ENCODE peak calls at places on chromosomes 3 and 15, in seven cellular contexts. S is SK-N-SH; F is lower lobe of right lung; Y is effector memory CD4-positive, alpha-beta T cell; D is tibial artery; L is CD8-positive, alpha-beta T cell; O is testis. V is an unnamed sample.

GRCh38 chr3:53036063-53036619 is 9.7 kb downstream of the SFMBT1 start:
- DNase-seq in S (no peak), F (no peak), Y (no peak), D (no peak), L (no peak), O (no peak), V (no peak)

GRCh38 chr3:51539291-51539891 is 872 bp downstream of the RAD54L2 start:
- DNase-seq in S (peak), F (no peak), Y (peak), D (no peak), L (peak), O (peak), V (peak)

GRCh38 chr3:111496894-111497559 is 45.0 kb upstream of the CD96 start:
- DNase-seq in S (no peak), F (no peak), Y (no peak), D (no peak), L (no peak), O (no peak), V (no peak)

GRCh38 chr3:28646435-28646834 is 297.8 kb upstream of the AZI2 start:
- DNase-seq in S (peak), F (no peak), Y (no peak), D (no peak), L (no peak), O (no peak), V (no peak)

GRCh38 chr3:187013080-187013838 is 82.9 kb downstream of the ST6GAL1 start:
- DNase-seq in S (no peak), F (no peak), Y (no peak), D (peak), L (no peak), O (no peak), V (no peak)

GRCh38 chr15:69114231-69114937 is 46.1 kb upstream of the GLCE start:
- DNase-seq in S (peak), F (no peak), Y (no peak), D (no peak), L (no peak), O (no peak), V (no peak)

GRCh38 chr15:79296583-79296982 is 14.1 kb downstream of the ANKRD34C start:
- DNase-seq in S (no peak), F (no peak), Y (no peak), D (no peak), L (no peak), O (no peak), V (no peak)

GRCh38 chr15:50192926-50193595 is 11.1 kb downstream of the SLC27A2 start:
- DNase-seq in S (no peak), F (no peak), Y (no peak), D (no peak), L (no peak), O (no peak), V (no peak)

GRCh38 chr3:25592510-25592968 is 72.2 kb downstream of the TOP2B start:
- DNase-seq in S (no peak), F (no peak), Y (no peak), D (peak), L (no peak), O (no peak), V (no peak)

GRCh38 chr3:136960838-136961836 is 3.4 kb downstream of the IL20RB start:
- DNase-seq in S (no peak), F (no peak), Y (no peak), D (no peak), L (no peak), O (no peak), V (no peak)

GRCh38 chr3:154430014-154430413 is at the start of gene GPR149:
- DNase-seq in S (peak), F (no peak), Y (no peak), D (no peak), L (no peak), O (peak), V (peak)

GRCh38 chr3:149534671-149535394 is 60.3 kb downstream of the TM4SF4 start:
- DNase-seq in S (no peak), F (no peak), Y (no peak), D (no peak), L (no peak), O (no peak), V (no peak)

GRCh38 chr3:191762323-191762960 is 301.5 kb downstream of the PYDC2 start:
- DNase-seq in S (no peak), F (no peak), Y (no peak), D (no peak), L (no peak), O (no peak), V (no peak)

GRCh38 chr3:184788751-184789150 is 23.2 kb upstream of the VPS8 start:
- DNase-seq in S (peak), F (no peak), Y (no peak), D (no peak), L (no peak), O (no peak), V (no peak)

GRCh38 chr3:126146034-126146433 is 34.4 kb downstream of the ALDH1L1 start:
- DNase-seq in S (no peak), F (no peak), Y (no peak), D (no peak), L (peak), O (no peak), V (no peak)

GRCh38 chr15:43226436-43227305 is 5.9 kb upstream of the EPB42 start:
- DNase-seq in S (no peak), F (no peak), Y (no peak), D (no peak), L (no peak), O (no peak), V (no peak)

GRCh38 chr3:39479701-39480414 is 12.4 kb downstream of the MOBP start:
- DNase-seq in S (no peak), F (no peak), Y (no peak), D (no peak), L (no peak), O (no peak), V (no peak)

GRCh38 chr3:39476783-39477182 is 9.3 kb downstream of the MOBP start:
- DNase-seq in S (no peak), F (no peak), Y (no peak), D (no peak), L (no peak), O (no peak), V (no peak)

GRCh38 chr3:39473452-39474125 is 6.1 kb downstream of the MOBP start:
- DNase-seq in S (no peak), F (no peak), Y (no peak), D (no peak), L (no peak), O (no peak), V (no peak)

GRCh38 chr3:39474126-39474515 is 6.6 kb downstream of the MOBP start:
- DNase-seq in S (no peak), F (no peak), Y (no peak), D (no peak), L (no peak), O (no peak), V (no peak)

GRCh38 chr3:39478226-39478625 is 10.7 kb downstream of the MOBP start:
- DNase-seq in S (no peak), F (no peak), Y (no peak), D (no peak), L (no peak), O (no peak), V (no peak)
- H3K27ac ChIP-seq in S (no peak), F (no peak), Y (no peak), D (no peak), L (no peak), O (no peak), V (no peak)

GRCh38 chr3:195257454-195258448 is 13.2 kb downstream of the XXYLT1 start:
- DNase-seq in S (peak), F (no peak), Y (no peak), D (peak), L (no peak), O (no peak), V (no peak)

GRCh38 chr3:195258449-195259145 is 12.4 kb downstream of the XXYLT1 start:
- DNase-seq in S (no peak), F (no peak), Y (no peak), D (peak), L (no peak), O (no peak), V (no peak)

GRCh38 chr3:195260286-195260905 is 10.6 kb downstream of the XXYLT1 start:
- DNase-seq in S (peak), F (no peak), Y (peak), D (no peak), L (peak), O (peak), V (no peak)

GRCh38 chr3:195259564-195260285 is 11.2 kb downstream of the XXYLT1 start:
- DNase-seq in S (peak), F (peak), Y (peak), D (peak), L (peak), O (peak), V (no peak)

GRCh38 chr3:195259146-195259563 is 11.8 kb downstream of the XXYLT1 start:
- DNase-seq in S (peak), F (no peak), Y (no peak), D (no peak), L (no peak), O (no peak), V (no peak)
- H3K27ac ChIP-seq in S (peak), F (peak), Y (peak), D (peak), L (peak), O (peak), V (peak)

GRCh38 chr15:59299919-59300617 is 72.6 kb downstream of the MYO1E start:
- DNase-seq in S (no peak), F (peak), Y (peak), D (peak), L (peak), O (peak), V (peak)

GRCh38 chr15:59298255-59298856 is 74.3 kb downstream of the MYO1E start:
- DNase-seq in S (no peak), F (no peak), Y (no peak), D (no peak), L (no peak), O (no peak), V (no peak)

GRCh38 chr15:59301527-59301926 is 71.1 kb downstream of the MYO1E start:
- DNase-seq in S (no peak), F (no peak), Y (no peak), D (no peak), L (no peak), O (no peak), V (no peak)

GRCh38 chr15:59298876-59299275 is 73.8 kb downstream of the MYO1E start:
- DNase-seq in S (no peak), F (no peak), Y (no peak), D (no peak), L (no peak), O (no peak), V (no peak)

DNA sequence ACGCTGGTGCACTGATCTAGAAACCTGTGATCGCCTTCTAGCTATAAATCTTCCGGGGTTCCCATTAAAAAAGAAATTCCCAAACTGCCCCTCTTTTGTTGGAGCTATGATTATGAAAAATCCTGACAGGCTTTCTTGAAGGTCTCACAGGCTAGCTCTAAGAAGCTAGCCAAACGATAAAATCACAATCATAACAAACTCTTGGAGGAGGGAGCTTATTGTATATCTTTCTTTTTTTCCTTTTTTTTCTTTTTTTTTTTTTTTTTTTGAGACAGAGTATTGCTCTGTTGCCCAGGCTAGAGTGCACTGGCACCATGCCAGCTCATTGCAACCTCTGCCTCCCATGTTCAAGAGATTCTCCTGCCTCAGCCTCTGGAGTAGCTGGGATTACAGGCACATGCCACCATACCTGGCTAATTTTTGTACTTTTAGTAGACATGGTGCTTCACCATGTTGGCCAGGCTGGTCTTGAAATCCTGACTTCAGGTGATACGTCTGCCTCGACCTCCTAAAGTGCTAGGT is 72.0 kb downstream of the MYO1E start:
- DNase-seq in S (no peak), F (no peak), Y (no peak), D (peak), L (peak), O (peak), V (no peak)
- H3K27ac ChIP-seq in S (peak), F (peak), Y (no peak), D (peak), L (no peak), O (no peak), V (no peak)

GRCh38 chr15:70314652-70315051 is 216.9 kb upstream of the TLE3 start:
- DNase-seq in S (no peak), F (no peak), Y (no peak), D (no peak), L (no peak), O (no peak), V (no peak)
- H3K27ac ChIP-seq in S (no peak), F (no peak), Y (no peak), D (no peak), L (no peak), O (no peak), V (no peak)

GRCh38 chr3:127822836-127823589 is 698 bp upstream of the MGLL start:
- DNase-seq in S (peak), F (peak), Y (no peak), D (peak), L (no peak), O (peak), V (no peak)
- H3K27ac ChIP-seq in S (no peak), F (peak), Y (no peak), D (peak), L (no peak), O (peak), V (peak)

V was measured in caudate nucleus.